ENCODE peak calls at places on chromosomes 16 and 17, in seven cellular contexts. One of them, this sample, is unnamed.

GRCh38 chr17:44005865-44006580 is 1.6 kb downstream of the NAGS start:
- DNase-seq in OCI-LY7: peak
- DNase-seq in HFFc6: no peak
- DNase-seq in tibial nerve: no peak
- DNase-seq in transverse colon: peak
- DNase-seq in GM12864: no peak
- DNase-seq in HCT116: no peak
- DNase-seq in this sample: peak

GRCh38 chr16:88758227-88758943 is 26.6 kb downstream of the PIEZO1 start:
- DNase-seq in GM12864: no peak
- DNase-seq in OCI-LY7: no peak
- DNase-seq in transverse colon: no peak
- DNase-seq in tibial nerve: no peak
- DNase-seq in HFFc6: no peak
- DNase-seq in HCT116: no peak
- DNase-seq in this sample: no peak

GRCh38 chr16:86437348-86437747 is 73.0 kb upstream of the FOXF1 start:
- DNase-seq in HCT116: no peak
- DNase-seq in OCI-LY7: no peak
- DNase-seq in transverse colon: no peak
- DNase-seq in GM12864: no peak
- DNase-seq in tibial nerve: no peak
- DNase-seq in HFFc6: no peak
- DNase-seq in this sample: no peak

GRCh38 chr17:2940352-2940751 is 123.1 kb downstream of the OR1D5 start:
- DNase-seq in HCT116: no peak
- DNase-seq in GM12864: no peak
- DNase-seq in tibial nerve: no peak
- DNase-seq in transverse colon: no peak
- DNase-seq in HFFc6: no peak
- DNase-seq in OCI-LY7: no peak
- DNase-seq in this sample: no peak

GRCh38 chr16:68642436-68643064 is 2.6 kb upstream of the CDH3 start:
- DNase-seq in HCT116: no peak
- DNase-seq in tibial nerve: no peak
- DNase-seq in OCI-LY7: no peak
- DNase-seq in HFFc6: no peak
- DNase-seq in GM12864: no peak
- DNase-seq in transverse colon: no peak
- DNase-seq in this sample: no peak

GRCh38 chr17:44086364-44087311 is 16.1 kb downstream of the G6PC3 start:
- DNase-seq in transverse colon: no peak
- DNase-seq in OCI-LY7: no peak
- DNase-seq in HFFc6: peak
- DNase-seq in tibial nerve: no peak
- DNase-seq in HCT116: peak
- DNase-seq in GM12864: no peak
- DNase-seq in this sample: peak

GRCh38 chr16:86446279-86446678 is 64.0 kb upstream of the FOXF1 start:
- DNase-seq in HCT116: no peak
- DNase-seq in OCI-LY7: no peak
- DNase-seq in HFFc6: no peak
- DNase-seq in GM12864: no peak
- DNase-seq in transverse colon: no peak
- DNase-seq in tibial nerve: no peak
- DNase-seq in this sample: no peak

GRCh38 chr16:63745456-63745855 is 1376.4 kb downstream of the CDH11 start:
- DNase-seq in OCI-LY7: no peak
- DNase-seq in GM12864: no peak
- DNase-seq in transverse colon: no peak
- DNase-seq in HFFc6: no peak
- DNase-seq in HCT116: no peak
- DNase-seq in tibial nerve: no peak
- DNase-seq in this sample: no peak

GRCh38 chr17:80881321-80881720 is 110.3 kb upstream of the CHMP6 start:
- DNase-seq in OCI-LY7: no peak
- DNase-seq in HCT116: no peak
- DNase-seq in tibial nerve: no peak
- DNase-seq in HFFc6: no peak
- DNase-seq in GM12864: no peak
- DNase-seq in transverse colon: no peak
- DNase-seq in this sample: no peak

GRCh38 chr17:66087073-66087472 is 104.9 kb downstream of the CEP112 start:
- DNase-seq in tibial nerve: no peak
- DNase-seq in HCT116: no peak
- DNase-seq in GM12864: no peak
- DNase-seq in HFFc6: no peak
- DNase-seq in OCI-LY7: no peak
- DNase-seq in transverse colon: no peak
- DNase-seq in this sample: no peak

GRCh38 chr17:35540589-35541404 is 3.3 kb upstream of the SLFN12L start:
- DNase-seq in HCT116: no peak
- DNase-seq in GM12864: no peak
- DNase-seq in transverse colon: peak
- DNase-seq in HFFc6: peak
- DNase-seq in tibial nerve: peak
- DNase-seq in OCI-LY7: peak
- DNase-seq in this sample: peak

GRCh38 chr16:72877374-72878028 is 170.4 kb downstream of the ZFHX3 start:
- DNase-seq in HCT116: peak
- DNase-seq in OCI-LY7: no peak
- DNase-seq in GM12864: no peak
- DNase-seq in tibial nerve: no peak
- DNase-seq in transverse colon: no peak
- DNase-seq in HFFc6: peak
- DNase-seq in this sample: peak

GRCh38 chr16:28204211-28204610 is 7.6 kb downstream of the XPO6 start:
- DNase-seq in tibial nerve: no peak
- DNase-seq in OCI-LY7: no peak
- DNase-seq in GM12864: no peak
- DNase-seq in HCT116: no peak
- DNase-seq in HFFc6: no peak
- DNase-seq in transverse colon: no peak
- DNase-seq in this sample: no peak

GRCh38 chr17:31078290-31078689 is 16.5 kb upstream of the NF1 start:
- DNase-seq in HFFc6: no peak
- DNase-seq in tibial nerve: no peak
- DNase-seq in GM12864: no peak
- DNase-seq in transverse colon: no peak
- DNase-seq in OCI-LY7: no peak
- DNase-seq in HCT116: no peak
- DNase-seq in this sample: peak

GRCh38 chr16:20611975-20612471 is 35.9 kb upstream of the ACSM2B start:
- DNase-seq in GM12864: no peak
- DNase-seq in tibial nerve: no peak
- DNase-seq in OCI-LY7: no peak
- DNase-seq in transverse colon: no peak
- DNase-seq in HCT116: no peak
- DNase-seq in HFFc6: no peak
- DNase-seq in this sample: no peak

GRCh38 chr16:76199681-76200210 is 77.5 kb upstream of the CNTNAP4 start:
- DNase-seq in HFFc6: no peak
- DNase-seq in HCT116: no peak
- DNase-seq in transverse colon: no peak
- DNase-seq in tibial nerve: no peak
- DNase-seq in GM12864: no peak
- DNase-seq in OCI-LY7: no peak
- DNase-seq in this sample: no peak

GRCh38 chr16:4743217-4743897 is 9.0 kb downstream of the DNAAF8 start:
- DNase-seq in HCT116: no peak
- DNase-seq in OCI-LY7: no peak
- DNase-seq in GM12864: no peak
- DNase-seq in tibial nerve: no peak
- DNase-seq in transverse colon: peak
- DNase-seq in HFFc6: no peak
- DNase-seq in this sample: no peak

GRCh38 chr17:63474174-63474913 is 2.5 kb upstream of the ACE start:
- DNase-seq in HFFc6: no peak
- DNase-seq in HCT116: no peak
- DNase-seq in tibial nerve: no peak
- DNase-seq in OCI-LY7: no peak
- DNase-seq in transverse colon: peak
- DNase-seq in GM12864: no peak
- DNase-seq in this sample: peak

GRCh38 chr17:76219670-76220383 is 20.5 kb downstream of the RNF157 start:
- DNase-seq in tibial nerve: no peak
- DNase-seq in HFFc6: no peak
- DNase-seq in HCT116: no peak
- DNase-seq in transverse colon: no peak
- DNase-seq in OCI-LY7: no peak
- DNase-seq in GM12864: no peak
- DNase-seq in this sample: no peak

GRCh38 chr17:79544142-79544914 is 66.5 kb downstream of the RBFOX3 start:
- DNase-seq in HCT116: no peak
- DNase-seq in transverse colon: no peak
- DNase-seq in GM12864: no peak
- DNase-seq in HFFc6: no peak
- DNase-seq in OCI-LY7: no peak
- DNase-seq in tibial nerve: no peak
- DNase-seq in this sample: no peak

GRCh38 chr17:72761893-72762622 is 330.4 kb downstream of the SLC39A11 start:
- DNase-seq in tibial nerve: no peak
- DNase-seq in HFFc6: no peak
- DNase-seq in OCI-LY7: no peak
- DNase-seq in HCT116: no peak
- DNase-seq in GM12864: no peak
- DNase-seq in transverse colon: no peak
- DNase-seq in this sample: no peak

GRCh38 chr17:72977768-72978417 is 114.6 kb downstream of the SLC39A11 start:
- DNase-seq in tibial nerve: no peak
- DNase-seq in GM12864: no peak
- DNase-seq in HCT116: peak
- DNase-seq in HFFc6: no peak
- DNase-seq in transverse colon: no peak
- DNase-seq in OCI-LY7: no peak
- DNase-seq in this sample: peak

GRCh38 chr17:47945080-47945479 is 3.7 kb downstream of the PNPO start:
- DNase-seq in transverse colon: no peak
- DNase-seq in HFFc6: no peak
- DNase-seq in HCT116: no peak
- DNase-seq in GM12864: no peak
- DNase-seq in OCI-LY7: peak
- DNase-seq in tibial nerve: no peak
- DNase-seq in this sample: no peak

GRCh38 chr17:83064732-83065659 is 14.4 kb upstream of the METRNL start:
- DNase-seq in OCI-LY7: no peak
- DNase-seq in transverse colon: peak
- DNase-seq in GM12864: no peak
- DNase-seq in HCT116: no peak
- DNase-seq in HFFc6: no peak
- DNase-seq in tibial nerve: peak
- DNase-seq in this sample: peak

GRCh38 chr16:6193718-6194117 is 1096.1 kb upstream of the EEF2KMT start:
- DNase-seq in HCT116: no peak
- DNase-seq in tibial nerve: no peak
- DNase-seq in HFFc6: no peak
- DNase-seq in OCI-LY7: no peak
- DNase-seq in GM12864: no peak
- DNase-seq in transverse colon: no peak
- DNase-seq in this sample: peak

GRCh38 chr17:38970804-38971203 is 3.6 kb upstream of the FBXO47 start:
- DNase-seq in OCI-LY7: no peak
- DNase-seq in HFFc6: no peak
- DNase-seq in transverse colon: no peak
- DNase-seq in HCT116: no peak
- DNase-seq in tibial nerve: no peak
- DNase-seq in GM12864: no peak
- DNase-seq in this sample: peak

GRCh38 chr17:38969281-38969680 is 2.1 kb upstream of the FBXO47 start:
- DNase-seq in transverse colon: no peak
- DNase-seq in tibial nerve: no peak
- DNase-seq in HCT116: no peak
- DNase-seq in OCI-LY7: no peak
- DNase-seq in HFFc6: no peak
- DNase-seq in GM12864: no peak
- DNase-seq in this sample: no peak

GRCh38 chr17:38970128-38970527 is 2.9 kb upstream of the FBXO47 start:
- DNase-seq in transverse colon: no peak
- DNase-seq in HFFc6: no peak
- DNase-seq in tibial nerve: no peak
- DNase-seq in HCT116: no peak
- DNase-seq in GM12864: no peak
- DNase-seq in OCI-LY7: no peak
- DNase-seq in this sample: no peak

DNA sequence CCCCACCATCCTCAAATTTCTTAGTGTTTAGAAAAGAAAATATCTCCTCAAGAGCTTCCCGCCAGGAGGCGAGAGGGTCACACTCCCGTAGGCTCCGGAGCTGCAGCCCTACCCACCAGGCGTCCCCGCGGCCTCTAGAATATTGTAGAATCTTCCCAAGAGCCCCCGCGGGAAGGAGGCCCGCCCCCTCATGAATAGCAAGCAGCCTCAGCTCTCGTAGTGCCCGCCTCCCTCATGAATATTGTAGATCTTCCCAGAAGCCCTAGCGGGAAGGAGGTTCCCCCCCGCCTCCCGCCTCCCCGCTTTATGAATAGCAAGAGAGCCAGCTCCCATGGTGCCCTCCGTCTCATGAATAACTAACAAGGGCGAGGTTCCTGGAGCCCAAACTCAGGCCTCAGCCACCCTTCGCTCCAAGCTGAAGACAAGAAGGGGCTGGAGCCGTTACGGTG is at the start of gene FBXO47:
- DNase-seq in tibial nerve: peak
- DNase-seq in OCI-LY7: peak
- DNase-seq in HFFc6: no peak
- DNase-seq in HCT116: no peak
- DNase-seq in transverse colon: peak
- DNase-seq in GM12864: peak
- DNase-seq in this sample: no peak
- TF ChIP-seq CTCF in tibial nerve: peak
- TF ChIP-seq CTCF in OCI-LY7: peak
- TF ChIP-seq CTCF in HFFc6: no peak
- TF ChIP-seq CTCF in HCT116: no peak
- TF ChIP-seq CTCF in transverse colon: peak
- TF ChIP-seq CTCF in GM12864: no peak
- TF ChIP-seq CTCF in this sample: no peak

GRCh38 chr16:54928421-54929089 is 2.1 kb upstream of the IRX5 start:
- DNase-seq in tibial nerve: no peak
- DNase-seq in OCI-LY7: peak
- DNase-seq in HFFc6: peak
- DNase-seq in HCT116: no peak
- DNase-seq in transverse colon: no peak
- DNase-seq in GM12864: peak
- DNase-seq in this sample: no peak
- TF ChIP-seq CTCF in tibial nerve: peak
- TF ChIP-seq CTCF in OCI-LY7: no peak
- TF ChIP-seq CTCF in HFFc6: no peak
- TF ChIP-seq CTCF in HCT116: no peak
- TF ChIP-seq CTCF in transverse colon: no peak
- TF ChIP-seq CTCF in GM12864: no peak
- TF ChIP-seq CTCF in this sample: no peak

GRCh38 chr16:53882310-53882709 is 178.4 kb downstream of the FTO start:
- DNase-seq in GM12864: no peak
- DNase-seq in transverse colon: no peak
- DNase-seq in HCT116: no peak
- DNase-seq in tibial nerve: no peak
- DNase-seq in HFFc6: no peak
- DNase-seq in OCI-LY7: no peak
- DNase-seq in this sample: no peak
- TF ChIP-seq CTCF in GM12864: no peak
- TF ChIP-seq CTCF in transverse colon: no peak
- TF ChIP-seq CTCF in HCT116: peak
- TF ChIP-seq CTCF in tibial nerve: no peak
- TF ChIP-seq CTCF in HFFc6: peak
- TF ChIP-seq CTCF in OCI-LY7: no peak
- TF ChIP-seq CTCF in this sample: no peak

GRCh38 chr17:7437369-7437863 is 1.9 kb upstream of the FGF11 start:
- DNase-seq in HFFc6: no peak
- DNase-seq in GM12864: no peak
- DNase-seq in OCI-LY7: no peak
- DNase-seq in tibial nerve: no peak
- DNase-seq in transverse colon: no peak
- DNase-seq in HCT116: no peak
- DNase-seq in this sample: no peak
- TF ChIP-seq CTCF in HFFc6: peak
- TF ChIP-seq CTCF in GM12864: no peak
- TF ChIP-seq CTCF in OCI-LY7: no peak
- TF ChIP-seq CTCF in tibial nerve: no peak
- TF ChIP-seq CTCF in transverse colon: no peak
- TF ChIP-seq CTCF in HCT116: no peak
- TF ChIP-seq CTCF in this sample: no peak

This sample was measured in PC-3.